ENCODE peak calls at places on chromosomes 13 and 19, in six cellular contexts. One of them, this sample, is unnamed.
A peak's percentile ranks its signal among the peaks of the same experiment; 100 is the strongest.

GRCh38 chr13:72507394-72508199 is 219.8 kb downstream of the MZT1 start:
- DNase-seq in posterior vena cava: no peak
- DNase-seq in left ventricle myocardium superior: no peak
- DNase-seq in H54: no peak
- DNase-seq in central memory CD4-positive, alpha-beta T cell: no peak
- DNase-seq in non-pigmented ciliary epithelial cell: no peak
- DNase-seq in this sample: no peak

GRCh38 chr13:24742294-24742693 is 21.7 kb upstream of the RNF17 start:
- DNase-seq in posterior vena cava: no peak
- DNase-seq in left ventricle myocardium superior: no peak
- DNase-seq in H54: no peak
- DNase-seq in central memory CD4-positive, alpha-beta T cell: no peak
- DNase-seq in non-pigmented ciliary epithelial cell: no peak
- DNase-seq in this sample: no peak

GRCh38 chr19:32800191-32800590 is 69.4 kb downstream of the SLC7A9 start:
- DNase-seq in posterior vena cava: no peak
- DNase-seq in left ventricle myocardium superior: no peak
- DNase-seq in H54: no peak
- DNase-seq in central memory CD4-positive, alpha-beta T cell: no peak
- DNase-seq in non-pigmented ciliary epithelial cell: no peak
- DNase-seq in this sample: no peak

GRCh38 chr13:35144496-35144895 is 202.4 kb downstream of the NBEA start:
- DNase-seq in posterior vena cava: no peak
- DNase-seq in left ventricle myocardium superior: no peak
- DNase-seq in H54: no peak
- DNase-seq in central memory CD4-positive, alpha-beta T cell: no peak
- DNase-seq in non-pigmented ciliary epithelial cell: no peak
- DNase-seq in this sample: no peak

GRCh38 chr19:44111910-44112463 is 1.2 kb upstream of the ZNF225 start:
- DNase-seq in posterior vena cava: no peak
- DNase-seq in left ventricle myocardium superior: no peak
- DNase-seq in H54: peak; percentile 9
- DNase-seq in central memory CD4-positive, alpha-beta T cell: no peak
- DNase-seq in non-pigmented ciliary epithelial cell: peak; percentile 76
- DNase-seq in this sample: no peak

GRCh38 chr13:25881946-25882574 is 169.8 kb downstream of the SHISA2 start:
- DNase-seq in posterior vena cava: no peak
- DNase-seq in left ventricle myocardium superior: no peak
- DNase-seq in H54: no peak
- DNase-seq in central memory CD4-positive, alpha-beta T cell: no peak
- DNase-seq in non-pigmented ciliary epithelial cell: peak; percentile 28
- DNase-seq in this sample: no peak

GRCh38 chr19:46660008-46660517 is 919 bp downstream of the DACT3 start:
- DNase-seq in posterior vena cava: no peak
- DNase-seq in left ventricle myocardium superior: peak; percentile 41
- DNase-seq in H54: no peak
- DNase-seq in central memory CD4-positive, alpha-beta T cell: no peak
- DNase-seq in non-pigmented ciliary epithelial cell: no peak
- DNase-seq in this sample: peak; percentile 66

GRCh38 chr13:50016421-50016820 is 1.2 kb downstream of the KCNRG start:
- DNase-seq in posterior vena cava: no peak
- DNase-seq in left ventricle myocardium superior: no peak
- DNase-seq in H54: no peak
- DNase-seq in central memory CD4-positive, alpha-beta T cell: no peak
- DNase-seq in non-pigmented ciliary epithelial cell: no peak
- DNase-seq in this sample: no peak

GRCh38 chr19:6379744-6380143 is 4.0 kb upstream of the PSPN start:
- DNase-seq in posterior vena cava: no peak
- DNase-seq in left ventricle myocardium superior: no peak
- DNase-seq in H54: no peak
- DNase-seq in central memory CD4-positive, alpha-beta T cell: no peak
- DNase-seq in non-pigmented ciliary epithelial cell: no peak
- DNase-seq in this sample: no peak

GRCh38 chr13:32917504-32917903 is 98.7 kb upstream of the KL start:
- DNase-seq in posterior vena cava: no peak
- DNase-seq in left ventricle myocardium superior: no peak
- DNase-seq in H54: no peak
- DNase-seq in central memory CD4-positive, alpha-beta T cell: no peak
- DNase-seq in non-pigmented ciliary epithelial cell: no peak
- DNase-seq in this sample: no peak

GRCh38 chr13:69857188-69857821 is 250.3 kb upstream of the ATXN8OS start:
- DNase-seq in posterior vena cava: no peak
- DNase-seq in left ventricle myocardium superior: no peak
- DNase-seq in H54: no peak
- DNase-seq in central memory CD4-positive, alpha-beta T cell: no peak
- DNase-seq in non-pigmented ciliary epithelial cell: no peak
- DNase-seq in this sample: no peak

GRCh38 chr19:18596752-18597157 is 8.2 kb downstream of the REX1BD start:
- DNase-seq in posterior vena cava: peak; percentile 90
- DNase-seq in left ventricle myocardium superior: peak; percentile 62
- DNase-seq in H54: peak; percentile 76
- DNase-seq in central memory CD4-positive, alpha-beta T cell: no peak
- DNase-seq in non-pigmented ciliary epithelial cell: no peak
- DNase-seq in this sample: peak; percentile 80

GRCh38 chr19:49564616-49565045 is 15.7 kb downstream of the NOSIP start:
- DNase-seq in posterior vena cava: no peak
- DNase-seq in left ventricle myocardium superior: no peak
- DNase-seq in H54: no peak
- DNase-seq in central memory CD4-positive, alpha-beta T cell: peak; percentile 56
- DNase-seq in non-pigmented ciliary epithelial cell: no peak
- DNase-seq in this sample: no peak

GRCh38 chr13:39370554-39370953 is 232.4 kb downstream of the LHFPL6 start:
- DNase-seq in posterior vena cava: no peak
- DNase-seq in left ventricle myocardium superior: peak; percentile 58
- DNase-seq in H54: no peak
- DNase-seq in central memory CD4-positive, alpha-beta T cell: no peak
- DNase-seq in non-pigmented ciliary epithelial cell: no peak
- DNase-seq in this sample: peak; percentile 76

This sample was measured in right cardiac atrium.